ENCODE peak calls at places on chromosomes 12 and 14, in seven cellular contexts. R is heart left ventricle, H is AG04450, F is body of pancreas, T is GM23338, M is left lung, W is IMR-90. J is an unnamed sample.
A peak's percentile ranks its signal among the peaks of the same experiment; 100 is the strongest.

GRCh38 chr12:129772463-129773169 is 131.2 kb downstream of the TMEM132D start:
- DNase-seq in M (no peak), T (peak; percentile 34), R (no peak), W (no peak), H (no peak), F (no peak), J (no peak)

GRCh38 chr14:37436519-37436918 is 158.5 kb downstream of the FOXA1 start:
- DNase-seq in T (no peak), W (no peak), H (no peak), F (no peak), M (no peak), R (no peak), J (peak; percentile 47)

GRCh38 chr14:67151082-67151666 is 38.1 kb upstream of the GARIN2 start:
- DNase-seq in W (no peak), H (no peak), R (no peak), F (no peak), T (peak; percentile 46), M (no peak), J (no peak)

GRCh38 chr12:88566430-88566829 is 13.8 kb downstream of the KITLG start:
- DNase-seq in W (no peak), M (no peak), T (no peak), F (no peak), H (no peak), R (no peak), J (peak; percentile 37)

GRCh38 chr12:96164951-96165858 is 29.0 kb upstream of the ELK3 start:
- DNase-seq in T (no peak), F (no peak), R (peak; percentile 45), W (no peak), H (no peak), M (no peak), J (no peak)

GRCh38 chr12:19058235-19059021 is 71.1 kb upstream of the PLEKHA5 start:
- DNase-seq in W (peak; percentile 12), M (no peak), H (no peak), R (no peak), F (no peak), T (no peak), J (no peak)

GRCh38 chr12:121278450-121279375 is 17.8 kb downstream of the CAMKK2 start:
- DNase-seq in F (peak; percentile 59), T (no peak), R (peak; percentile 71), H (peak; percentile 16), W (peak; percentile 74), M (peak; percentile 83), J (no peak)

GRCh38 chr12:103962493-103962892 is 3.2 kb upstream of the TDG start:
- DNase-seq in T (peak; percentile 43), W (no peak), M (no peak), F (no peak), H (no peak), R (no peak), J (no peak)

GRCh38 chr14:100296106-100296651 is 10.1 kb downstream of the SLC25A29 start:
- DNase-seq in H (no peak), F (no peak), W (no peak), R (peak; percentile 25), M (peak; percentile 42), T (no peak), J (no peak)

GRCh38 chr12:78891646-78892353 is 27.2 kb downstream of the SYT1 start:
- DNase-seq in F (no peak), H (no peak), T (no peak), W (no peak), M (no peak), R (no peak), J (no peak)

GRCh38 chr12:51837286-51837685 is 11.2 kb downstream of the FIGNL2 start:
- DNase-seq in W (no peak), R (no peak), M (no peak), T (no peak), F (no peak), H (no peak), J (no peak)

GRCh38 chr14:37889087-37889486 is 293.7 kb downstream of the TTC6 start:
- DNase-seq in M (no peak), W (no peak), H (no peak), R (peak; percentile 49), F (no peak), T (no peak), J (no peak)

GRCh38 chr12:103273645-103274044 is 222.1 kb downstream of the C12orf42 start:
- DNase-seq in F (no peak), M (no peak), H (no peak), W (no peak), T (no peak), R (no peak), J (peak; percentile 38)

GRCh38 chr12:80709811-80710726 is 2.6 kb downstream of the MYF6 start:
- DNase-seq in F (no peak), T (peak; percentile 87), W (no peak), H (no peak), R (no peak), M (no peak), J (no peak)

GRCh38 chr14:40164083-40164482 is 731.9 kb upstream of the FBXO33 start:
- DNase-seq in W (no peak), R (no peak), T (no peak), M (no peak), F (no peak), H (no peak), J (no peak)

GRCh38 chr12:108107293-108107692 is 21.8 kb upstream of the WSCD2 start:
- DNase-seq in M (no peak), T (no peak), W (no peak), F (no peak), R (no peak), H (no peak), J (no peak)

DNA sequence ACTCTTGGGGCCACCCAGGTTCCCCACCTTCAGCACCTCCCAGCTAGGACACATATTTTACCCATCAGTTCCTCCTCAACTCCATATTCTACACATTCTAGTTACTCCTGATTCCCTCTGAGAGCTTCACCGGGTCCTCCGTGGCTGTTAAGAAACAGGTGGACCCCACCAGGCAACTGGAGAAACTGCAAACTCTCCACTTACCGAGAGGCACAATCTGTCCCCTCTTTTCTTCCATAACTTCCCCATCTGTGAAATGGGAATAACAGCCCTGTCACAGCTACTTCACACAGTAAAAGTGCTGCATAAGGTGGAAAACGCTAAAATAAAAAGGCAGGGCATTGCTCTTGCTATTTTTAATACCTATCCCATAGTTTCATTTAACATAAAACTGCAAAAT is 1.5 kb downstream of the SLC7A8 start:
- DNase-seq in F (no peak), M (no peak), H (no peak), R (no peak), W (no peak), T (peak; percentile 36), J (no peak)
- TF ChIP-seq CTCF in F (no peak), M (no peak), H (no peak), R (no peak), W (no peak), T (no peak), J (no peak)

GRCh38 chr14:75979641-75980422 is 2.0 kb downstream of the TGFB3 start:
- DNase-seq in T (no peak), W (no peak), R (peak; percentile 58), F (peak; percentile 16), M (peak; percentile 68), H (no peak), J (no peak)
- H3K4me3 ChIP-seq in T (no peak overlapping the region), W (no peak overlapping the region), R (peak overlapping the region; percentile 66), F (no peak overlapping the region), M (peak overlapping the region; percentile 52), H (peak overlapping the region; percentile 22), J (no peak overlapping the region)

GRCh38 chr12:57620936-57621496 is 9.8 kb downstream of the ARHGEF25 start:
- DNase-seq in M (peak; percentile 85), H (no peak), R (no peak), T (peak; percentile 62), F (no peak), W (no peak), J (no peak)

GRCh38 chr12:57623811-57624390 is 9.1 kb downstream of the B4GALNT1 start:
- DNase-seq in R (no peak), T (no peak), F (no peak), H (no peak), W (no peak), M (no peak), J (no peak)

GRCh38 chr12:57621497-57622292 is 10.5 kb downstream of the ARHGEF25 start:
- DNase-seq in F (peak; percentile 68), W (peak; percentile 11), H (no peak), T (peak; percentile 77), M (peak; percentile 91), R (peak; percentile 74), J (no peak)

GRCh38 chr12:57623385-57623784 is 9.6 kb downstream of the B4GALNT1 start:
- DNase-seq in F (no peak), W (no peak), T (no peak), R (no peak), M (no peak), H (no peak), J (no peak)

DNA sequence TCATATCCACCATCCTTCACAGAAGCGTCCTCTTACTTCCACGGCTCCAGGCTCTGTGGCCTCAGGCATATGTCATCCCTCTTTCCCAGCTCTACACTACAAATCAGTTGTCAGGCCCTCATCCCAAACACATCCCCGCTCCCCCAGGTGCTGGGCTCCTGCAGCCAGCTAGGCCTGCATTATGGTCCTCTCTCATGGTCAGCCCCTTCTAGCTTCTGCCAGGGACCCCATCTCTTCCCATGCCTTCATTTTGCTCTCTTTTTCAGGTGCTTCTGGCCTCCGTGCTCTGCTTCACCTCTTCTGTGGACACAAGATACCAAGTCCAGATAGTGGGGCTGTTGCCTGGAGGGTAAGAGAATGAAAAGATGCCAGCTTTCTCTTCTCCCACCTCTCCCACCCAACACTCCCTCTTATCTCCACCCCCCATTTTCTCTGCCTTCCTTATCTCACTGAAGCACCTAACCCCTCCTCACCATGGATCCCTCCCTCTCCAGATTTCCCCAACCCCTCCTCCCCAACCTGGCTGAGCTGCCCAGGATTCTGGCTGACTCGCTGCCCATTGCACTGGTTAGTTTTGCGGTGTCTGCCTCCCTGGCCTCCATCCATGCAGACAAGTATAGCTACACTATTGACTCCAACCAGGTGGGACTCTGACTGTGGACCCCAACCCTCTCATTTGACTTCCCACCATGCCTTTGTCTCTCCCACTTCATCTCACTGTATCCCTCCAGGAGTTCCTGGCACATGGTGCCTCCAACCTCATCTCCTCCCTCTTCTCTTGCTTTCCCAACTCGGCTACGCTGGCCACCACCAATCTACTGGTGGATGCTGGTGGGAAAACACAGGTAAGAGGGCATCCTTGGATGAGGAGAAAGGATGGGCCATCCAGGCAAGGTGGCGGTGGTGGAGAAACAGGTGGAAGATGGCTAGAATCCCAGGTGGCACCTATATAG is 10.4 kb downstream of the B4GALNT1 start:
- DNase-seq in M (no peak), F (no peak), R (no peak), T (no peak), H (no peak), W (no peak), J (no peak)
- H3K27me3 ChIP-seq in M (peaks cover 63% of the 10 kb centered on the region), F (no peaks in the 10 kb centered on the region), R (peaks cover 50% of the 10 kb centered on the region), T (peaks cover 100% of the 10 kb centered on the region), H (peaks cover 56% of the 10 kb centered on the region), W (peaks cover 63% of the 10 kb centered on the region), J (peaks cover 64% of the 10 kb centered on the region)

GRCh38 chr12:113316155-113316554 is 18.8 kb downstream of the SLC8B1 start:
- DNase-seq in R (no peak), H (no peak), M (no peak), F (no peak), W (no peak), T (no peak), J (no peak)
- TF ChIP-seq CTCF in R (no peak), H (peak; percentile 13), M (no peak), F (no peak), W (no peak), T (peak; percentile 49), J (peak; percentile 14)